ENCODE peak calls at places on chromosomes 2 and 18, in five cellular contexts. One of them, this sample, is unnamed.

GRCh38 chr2:149087751-149088150 is 49.3 kb downstream of the LYPD6B start:
- DNase-seq in Ammon's horn: no peak
- DNase-seq in NCI-H460: no peak
- DNase-seq in endothelial cell: no peak
- DNase-seq in aorta: no peak
- DNase-seq in this sample: no peak

GRCh38 chr2:61288070-61288841 is 126.3 kb downstream of the C2orf74 start:
- DNase-seq in endothelial cell: no peak
- DNase-seq in NCI-H460: peak
- DNase-seq in Ammon's horn: no peak
- DNase-seq in aorta: no peak
- DNase-seq in this sample: no peak

GRCh38 chr18:74370163-74370562 is 54.5 kb downstream of the C18orf63 start:
- DNase-seq in aorta: no peak
- DNase-seq in Ammon's horn: no peak
- DNase-seq in endothelial cell: no peak
- DNase-seq in NCI-H460: no peak
- DNase-seq in this sample: no peak

GRCh38 chr2:197195591-197195990 is 115.0 kb downstream of the ANKRD44 start:
- DNase-seq in endothelial cell: no peak
- DNase-seq in Ammon's horn: no peak
- DNase-seq in NCI-H460: no peak
- DNase-seq in aorta: no peak
- DNase-seq in this sample: no peak

GRCh38 chr18:3455938-3456685 is 6.1 kb downstream of the TGIF1 start:
- DNase-seq in Ammon's horn: no peak
- DNase-seq in NCI-H460: no peak
- DNase-seq in endothelial cell: no peak
- DNase-seq in aorta: no peak
- DNase-seq in this sample: no peak

GRCh38 chr18:48838921-48839818 is 111.6 kb downstream of the SMAD7 start:
- DNase-seq in endothelial cell: no peak
- DNase-seq in Ammon's horn: no peak
- DNase-seq in aorta: peak
- DNase-seq in NCI-H460: no peak
- DNase-seq in this sample: no peak

GRCh38 chr2:99775585-99775984 is 285.8 kb upstream of the REV1 start:
- DNase-seq in Ammon's horn: no peak
- DNase-seq in NCI-H460: no peak
- DNase-seq in aorta: no peak
- DNase-seq in endothelial cell: no peak
- DNase-seq in this sample: no peak

GRCh38 chr2:109470121-109470921 is 143.4 kb downstream of the SEPTIN10 start:
- DNase-seq in aorta: peak
- DNase-seq in endothelial cell: no peak
- DNase-seq in Ammon's horn: no peak
- DNase-seq in NCI-H460: peak
- DNase-seq in this sample: no peak

GRCh38 chr2:38526195-38526594 is 76.5 kb downstream of the HNRNPLL start:
- DNase-seq in NCI-H460: no peak
- DNase-seq in Ammon's horn: no peak
- DNase-seq in endothelial cell: no peak
- DNase-seq in aorta: no peak
- DNase-seq in this sample: no peak

GRCh38 chr18:21406111-21406510 is 164.1 kb downstream of the GREB1L start:
- DNase-seq in aorta: no peak
- DNase-seq in endothelial cell: no peak
- DNase-seq in Ammon's horn: no peak
- DNase-seq in NCI-H460: no peak
- DNase-seq in this sample: no peak

GRCh38 chr2:23330214-23330613 is 54.8 kb upstream of the KLHL29 start:
- DNase-seq in aorta: no peak
- DNase-seq in endothelial cell: peak
- DNase-seq in NCI-H460: peak
- DNase-seq in Ammon's horn: no peak
- DNase-seq in this sample: no peak

GRCh38 chr2:237886702-237887481 is 27.5 kb downstream of the RAMP1 start:
- DNase-seq in aorta: peak
- DNase-seq in Ammon's horn: no peak
- DNase-seq in NCI-H460: no peak
- DNase-seq in endothelial cell: no peak
- DNase-seq in this sample: no peak

GRCh38 chr2:241773511-241774418 is 2.9 kb upstream of the GAL3ST2 start:
- DNase-seq in aorta: peak
- DNase-seq in NCI-H460: no peak
- DNase-seq in endothelial cell: peak
- DNase-seq in Ammon's horn: no peak
- DNase-seq in this sample: no peak

GRCh38 chr2:173054466-173054865 is 21.2 kb upstream of the MAP3K20 start:
- DNase-seq in aorta: no peak
- DNase-seq in Ammon's horn: no peak
- DNase-seq in NCI-H460: no peak
- DNase-seq in endothelial cell: no peak
- DNase-seq in this sample: no peak

This sample was measured in cerebellar nuclear complex.